ENCODE peak calls at places on chromosomes 16 and 17, in nine cellular contexts. E, L, B, C, A, F, G, M and H are unnamed samples.

GRCh38 chr16:81511371-81511770 is 66.8 kb downstream of the CMIP start:
- DNase-seq in E (no peak), G (peak), F (no peak), C (peak), M (peak), B (no peak), L (no peak), A (no peak), H (no peak)

GRCh38 chr17:8354196-8354595 is 14.6 kb downstream of the ODF4 start:
- DNase-seq in C (no peak), A (no peak), M (no peak), G (no peak), L (no peak), F (no peak), E (no peak), B (no peak), H (no peak)

GRCh38 chr17:19262650-19263620 is 25.8 kb downstream of the EPN2 start:
- DNase-seq in F (no peak), A (no peak), B (no peak), G (no peak), M (peak), E (no peak), L (no peak), C (peak), H (no peak)

GRCh38 chr16:85395913-85396878 is 216.9 kb upstream of the GSE1 start:
- DNase-seq in A (no peak), M (peak), L (no peak), F (peak), C (peak), G (no peak), E (peak), B (peak), H (no peak)

GRCh38 chr17:50394711-50395110 is 2.6 kb downstream of the LRRC59 start:
- DNase-seq in B (no peak), M (peak), L (no peak), F (no peak), G (peak), E (no peak), C (peak), A (no peak), H (no peak)

GRCh38 chr17:79396696-79397095 is 214.2 kb downstream of the RBFOX3 start:
- DNase-seq in F (no peak), L (no peak), E (no peak), M (no peak), G (no peak), C (no peak), A (no peak), B (no peak), H (no peak)

GRCh38 chr17:51820252-51820651 is 338.3 kb downstream of the CA10 start:
- DNase-seq in B (no peak), C (no peak), A (no peak), F (no peak), G (peak), L (no peak), E (no peak), M (no peak), H (no peak)

GRCh38 chr16:1499756-1500464 is 6.8 kb downstream of the TELO2 start:
- DNase-seq in B (no peak), F (peak), G (no peak), M (no peak), E (no peak), A (no peak), C (no peak), L (no peak), H (no peak)

GRCh38 chr17:77471984-77472836 is 331.4 kb downstream of the SEC14L1 start:
- DNase-seq in C (peak), E (no peak), L (peak), A (no peak), B (no peak), G (no peak), F (peak), M (peak), H (no peak)

GRCh38 chr16:66263973-66264310 is 102.5 kb upstream of the CDH5 start:
- DNase-seq in F (peak), G (no peak), A (no peak), L (no peak), B (no peak), C (no peak), M (no peak), E (no peak), H (no peak)

GRCh38 chr17:35744830-35745229 is 8.2 kb downstream of the GAS2L2 start:
- DNase-seq in F (no peak), G (no peak), A (no peak), L (no peak), B (no peak), E (no peak), C (no peak), M (no peak), H (no peak)

GRCh38 chr16:4616047-4616811 is 1.5 kb upstream of the UBALD1 start:
- DNase-seq in A (peak), M (peak), L (peak), B (peak), C (peak), F (peak), E (peak), G (peak), H (peak)

GRCh38 chr17:58233547-58233946 is 4.8 kb upstream of the LPO start:
- DNase-seq in B (no peak), E (no peak), L (no peak), A (no peak), G (no peak), M (no peak), C (no peak), F (no peak), H (peak)

GRCh38 chr16:75238853-75239371 is 12.5 kb downstream of the BCAR1 start:
- DNase-seq in A (no peak), B (no peak), E (no peak), F (no peak), G (no peak), L (no peak), M (no peak), C (peak), H (no peak)

GRCh38 chr16:52546291-52546941 is 527 bp downstream of the TOX3 start:
- DNase-seq in L (peak), A (no peak), F (no peak), G (no peak), M (no peak), E (no peak), C (no peak), B (peak), H (no peak)

GRCh38 chr16:67760206-67760605 is 41.1 kb upstream of the GFOD2 start:
- DNase-seq in F (no peak), M (no peak), G (no peak), A (no peak), C (no peak), L (no peak), B (no peak), E (no peak), H (no peak)

GRCh38 chr17:1169913-1170312 is 9.9 kb downstream of the ABR start:
- DNase-seq in L (no peak), F (no peak), B (no peak), A (no peak), C (no peak), E (no peak), G (no peak), M (no peak), H (no peak)

GRCh38 chr17:33934696-33935095 is 320.4 kb upstream of the CCL2 start:
- DNase-seq in G (no peak), C (no peak), M (no peak), B (no peak), E (no peak), A (no peak), L (no peak), F (no peak), H (no peak)

GRCh38 chr17:67281053-67281452 is 36.1 kb upstream of the HELZ start:
- DNase-seq in A (no peak), C (no peak), M (no peak), G (no peak), F (no peak), L (no peak), B (no peak), E (no peak), H (no peak)

GRCh38 chr16:62190426-62190825 is 154.2 kb upstream of the CDH8 start:
- DNase-seq in B (no peak), L (no peak), A (no peak), C (no peak), G (peak), F (no peak), M (no peak), E (peak), H (no peak)

GRCh38 chr17:80257716-80258213 is 2.9 kb upstream of the RNF213 start:
- DNase-seq in L (no peak), G (no peak), B (peak), E (no peak), A (no peak), C (no peak), M (no peak), F (no peak), H (no peak)

GRCh38 chr17:26818736-26819135 is 475.2 kb upstream of the WSB1 start:
- DNase-seq in A (no peak), E (no peak), C (peak), B (no peak), F (no peak), L (no peak), G (no peak), M (peak), H (no peak)

GRCh38 chr16:74760007-74760767 is 14.4 kb downstream of the FA2H start:
- DNase-seq in B (no peak), L (no peak), C (peak), E (no peak), G (peak), F (no peak), A (no peak), M (no peak), H (no peak)

GRCh38 chr17:32569171-32570080 is 82.6 kb downstream of the CDK5R1 start:
- DNase-seq in F (peak), E (no peak), L (no peak), A (no peak), M (no peak), B (no peak), G (peak), C (no peak), H (peak)

GRCh38 chr17:50634123-50634914 is at the start of gene ABCC3:
- DNase-seq in B (peak), C (peak), E (peak), F (no peak), A (no peak), M (peak), L (no peak), G (peak), H (no peak)

GRCh38 chr17:62807812-62808575 is at the start of gene MARCHF10:
- DNase-seq in B (peak), G (peak), M (no peak), A (no peak), F (no peak), L (peak), E (peak), C (peak), H (peak)

GRCh38 chr17:72572604-72573491 is 452.0 kb downstream of the SOX9 start:
- DNase-seq in C (no peak), F (no peak), G (no peak), M (no peak), A (no peak), B (no peak), E (no peak), L (no peak), H (no peak)
- TF ChIP-seq CTCF in C (no peak), F (no peak), G (no peak), M (no peak), A (no peak), B (no peak), E (no peak), L (no peak), H (no peak)

GRCh38 chr17:82870541-82870940 is 30.7 kb upstream of the ZNF750 start:
- DNase-seq in E (no peak), B (no peak), M (no peak), F (no peak), G (no peak), A (no peak), C (no peak), L (no peak), H (no peak)

GRCh38 chr17:82870091-82870491 is 30.3 kb upstream of the ZNF750 start:
- DNase-seq in E (no peak), L (no peak), A (no peak), F (no peak), B (no peak), M (no peak), C (no peak), G (no peak), H (no peak)

GRCh38 chr17:82872591-82873520 is 33.0 kb upstream of the ZNF750 start:
- DNase-seq in M (no peak), F (no peak), G (no peak), A (no peak), C (no peak), B (no peak), E (no peak), L (no peak), H (peak)

GRCh38 chr17:82871776-82872561 is 32.1 kb upstream of the ZNF750 start:
- DNase-seq in A (no peak), F (no peak), L (no peak), M (no peak), G (no peak), E (no peak), B (no peak), C (no peak), H (no peak)

DNA sequence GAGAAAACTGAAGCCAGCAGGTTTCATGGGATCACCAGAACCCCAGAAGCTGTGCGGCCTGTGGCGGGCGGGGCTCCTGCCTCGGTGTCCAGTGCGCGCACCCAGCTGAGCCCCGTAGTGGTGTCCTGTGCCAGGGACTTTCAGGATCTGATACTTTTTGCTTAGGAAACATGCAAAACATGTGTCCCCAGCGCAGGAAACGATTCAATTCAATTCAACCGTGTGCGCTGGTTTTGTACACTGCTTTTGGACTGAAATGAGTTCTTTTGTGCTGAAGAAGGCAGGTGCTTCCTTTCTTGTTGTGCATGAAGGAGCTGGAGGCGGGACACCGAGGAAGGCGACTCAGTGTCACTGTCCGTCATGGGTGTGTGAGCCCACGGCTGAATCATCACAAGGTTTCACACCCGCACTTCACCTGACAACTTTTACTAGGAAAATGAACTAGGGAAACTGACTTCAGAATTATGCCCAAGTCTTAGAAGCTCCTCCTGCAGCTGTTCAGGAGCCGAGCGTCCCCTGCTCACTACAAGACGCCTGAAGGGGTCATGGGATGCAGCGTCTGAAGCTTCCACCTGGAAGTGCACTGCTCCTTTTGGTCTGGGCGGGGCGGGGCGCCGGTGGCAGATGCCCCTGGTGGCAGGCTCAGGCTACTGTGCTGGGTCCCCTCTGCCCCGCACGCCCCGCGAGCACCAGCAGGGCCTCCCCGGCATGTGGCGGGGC is 31.4 kb upstream of the ZNF750 start:
- DNase-seq in C (no peak), L (no peak), B (no peak), A (no peak), G (no peak), F (peak), M (no peak), E (no peak), H (peak)
- TF ChIP-seq CTCF in C (no peak), L (peak), B (no peak), A (no peak), G (peak), F (no peak), M (no peak), E (no peak), H (peak)

GRCh38 chr17:61461586-61461966 is 9.4 kb downstream of the TBX4 start:
- DNase-seq in C (peak), G (no peak), E (no peak), A (no peak), L (no peak), F (no peak), M (no peak), B (peak), H (no peak)
- TF ChIP-seq CTCF in C (no peak), G (no peak), E (no peak), A (no peak), L (no peak), F (no peak), M (no peak), B (no peak), H (no peak)

DNA sequence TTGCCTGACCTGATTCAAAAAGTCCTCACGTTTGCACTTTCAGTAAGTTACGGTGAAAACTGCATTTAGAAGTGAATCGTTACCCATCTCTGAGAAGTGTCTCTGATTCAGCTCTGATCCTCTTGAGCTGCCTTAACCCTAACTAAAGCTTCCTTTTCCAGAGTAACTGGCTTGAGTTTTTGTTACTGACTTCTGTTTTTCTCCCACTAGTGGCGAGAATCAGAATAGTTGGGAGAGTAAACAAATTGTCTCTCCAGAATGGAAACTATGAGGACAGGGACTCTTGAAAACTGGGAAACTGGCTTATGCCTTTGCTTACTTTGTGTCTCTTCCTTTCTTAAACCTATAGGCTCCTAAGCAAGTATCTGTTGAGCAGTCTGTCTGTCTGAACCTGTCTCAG is 31.3 kb upstream of the KPNB1 start:
- DNase-seq in E (no peak), C (peak), B (no peak), L (peak), M (peak), A (no peak), G (peak), F (no peak), H (no peak)
- TF ChIP-seq CTCF in E (no peak), C (peak), B (no peak), L (peak), M (peak), A (no peak), G (peak), F (peak), H (no peak)